ENCODE peak calls at places on chromosomes 16 and 17, in eight cellular contexts. G is NCI-H1105 treated with DMSO at 0.1 percent for 48 hours, O is pancreas, Z is NCI-H1092 treated with DMSO at 0.1 percent for 48 hours, F is mesendoderm, W is Right ventricle myocardium superior, Y is DMS79, E is AG08396. Q is an unnamed sample.

GRCh38 chr16:9363520-9363919 is 272.1 kb downstream of the HAPSTR1 start:
- DNase-seq in Y (no peak), W (no peak), E (no peak), O (no peak), Z (no peak), F (no peak), G (no peak), Q (no peak)

GRCh38 chr17:32912218-32912897 is 15.6 kb upstream of the TMEM98 start:
- DNase-seq in Y (no peak), G (no peak), O (peak), F (peak), Z (peak), E (peak), W (peak), Q (peak)

GRCh38 chr17:58084317-58084981 is 1.2 kb downstream of the DYNLL2 start:
- DNase-seq in Z (peak), G (peak), F (peak), Y (peak), W (peak), E (no peak), O (peak), Q (peak)

GRCh38 chr17:73342057-73342522 is 30.3 kb upstream of the CDC42EP4 start:
- DNase-seq in Z (peak), Y (peak), F (peak), E (no peak), O (peak), W (peak), G (no peak), Q (peak)

GRCh38 chr17:30251931-30252330 is 16.4 kb upstream of the SLC6A4 start:
- DNase-seq in W (no peak), F (no peak), E (no peak), G (no peak), Y (no peak), O (no peak), Z (no peak), Q (no peak)

GRCh38 chr17:81196505-81197408 is 26.0 kb downstream of the CEP131 start:
- DNase-seq in E (no peak), W (no peak), F (no peak), Z (no peak), O (no peak), G (no peak), Y (no peak), Q (no peak)

GRCh38 chr17:61168506-61168905 is 231.1 kb upstream of the TBX2 start:
- DNase-seq in Z (no peak), G (no peak), O (no peak), W (no peak), Y (no peak), E (no peak), F (no peak), Q (no peak)

GRCh38 chr16:72241930-72242329 is 70.0 kb upstream of the PMFBP1 start:
- DNase-seq in Y (no peak), O (peak), E (peak), F (peak), Z (peak), G (peak), W (no peak), Q (peak)

GRCh38 chr17:74153821-74154430 is 49.6 kb upstream of the RPL38 start:
- DNase-seq in Z (no peak), W (no peak), E (no peak), Y (no peak), F (no peak), O (no peak), G (no peak), Q (no peak)

Q was measured in prostate gland.